ENCODE peak calls at places on chromosomes 3 and 15, in six cellular contexts. R is Calu3, C is brain microvascular endothelial cell, F is IMR-90, L is endothelial cell, W is choroid plexus epithelial cell. O is an unnamed sample.
A peak's percentile ranks its signal among the peaks of the same experiment; 100 is the strongest.

GRCh38 chr3:21654241-21654640 is 96.8 kb downstream of the ZNF385D start:
- DNase-seq in C (no peak), F (no peak), L (no peak), R (no peak), W (peak; percentile 16), O (no peak)

GRCh38 chr3:168952551-168952950 is 711.0 kb downstream of the MECOM start:
- DNase-seq in W (peak; percentile 66), F (peak; percentile 47), C (no peak), R (no peak), L (no peak), O (no peak)

GRCh38 chr3:125624341-125624740 is 29.0 kb upstream of the OSBPL11 start:
- DNase-seq in R (no peak), L (no peak), F (peak; percentile 49), C (no peak), W (peak; percentile 58), O (no peak)

GRCh38 chr3:175651716-175652115 is 792.6 kb downstream of the NAALADL2 start:
- DNase-seq in C (no peak), W (peak; percentile 19), R (no peak), F (peak; percentile 19), L (no peak), O (no peak)

GRCh38 chr15:39919740-39920509 is at the start of gene GPR176:
- DNase-seq in W (peak; percentile 71), C (peak; percentile 43), F (peak; percentile 84), L (peak; percentile 45), R (peak; percentile 40), O (peak; percentile 64)

GRCh38 chr15:28960979-28961378 is 75.2 kb downstream of the APBA2 start:
- DNase-seq in W (peak; percentile 90), C (peak; percentile 86), L (no peak), R (no peak), F (peak; percentile 95), O (no peak)

GRCh38 chr15:28002867-28003266 is 96.2 kb downstream of the OCA2 start:
- DNase-seq in C (no peak), R (no peak), F (no peak), W (no peak), L (no peak), O (no peak)

GRCh38 chr15:32952901-32953889 is 235.4 kb downstream of the GREM1 start:
- DNase-seq in W (peak; percentile 55), R (no peak), F (peak; percentile 59), C (no peak), L (no peak), O (no peak)

GRCh38 chr3:16723994-16724393 is 118.8 kb upstream of the DAZL start:
- DNase-seq in C (peak; percentile 62), F (peak; percentile 11), R (no peak), L (peak; percentile 4), W (peak; percentile 70), O (no peak)

GRCh38 chr3:130699765-130700164 is 46.9 kb downstream of the PIK3R4 start:
- DNase-seq in L (no peak), F (peak; percentile 9), W (peak; percentile 49), C (peak; percentile 14), R (peak; percentile 44), O (no peak)

GRCh38 chr3:150868282-150868681 is 37.0 kb downstream of the MINDY4B start:
- DNase-seq in C (no peak), L (no peak), R (no peak), W (peak; percentile 22), F (no peak), O (no peak)

GRCh38 chr3:127808197-127808596 is 14.1 kb downstream of the MGLL start:
- DNase-seq in C (no peak), R (no peak), L (no peak), F (no peak), W (no peak), O (no peak)

GRCh38 chr3:156207802-156208685 is 87.7 kb downstream of the KCNAB1 start:
- DNase-seq in C (no peak), F (peak; percentile 88), L (no peak), W (peak; percentile 6), R (no peak), O (no peak)

GRCh38 chr3:149152420-149152819 is 23.0 kb downstream of the HPS3 start:
- DNase-seq in F (peak; percentile 69), W (peak; percentile 92), C (peak; percentile 59), R (no peak), L (no peak), O (no peak)

GRCh38 chr15:98906712-98907083 is 100.9 kb downstream of the PGPEP1L start:
- DNase-seq in W (peak; percentile 68), C (peak; percentile 53), R (no peak), L (no peak), F (peak; percentile 58), O (no peak)

GRCh38 chr15:91867581-91868026 is 14.1 kb downstream of the SLCO3A1 start:
- DNase-seq in L (no peak), W (peak; percentile 31), R (peak; percentile 94), F (peak; percentile 87), C (peak; percentile 59), O (no peak)

GRCh38 chr3:121998588-121999473 is 23.2 kb downstream of the ILDR1 start:
- DNase-seq in W (peak; percentile 23), C (no peak), L (no peak), F (no peak), R (no peak), O (no peak)

GRCh38 chr15:89340586-89340985 is 6.0 kb upstream of the POLG start:
- DNase-seq in F (no peak), W (no peak), R (no peak), C (no peak), L (no peak), O (no peak)

GRCh38 chr15:99439524-99439835 is 126.3 kb upstream of the MEF2A start:
- DNase-seq in C (no peak), L (no peak), R (no peak), W (no peak), F (no peak), O (no peak)

GRCh38 chr3:74027121-74027520 is 402.4 kb upstream of the PDZRN3 start:
- DNase-seq in L (no peak), F (no peak), W (no peak), R (no peak), C (no peak), O (no peak)

GRCh38 chr3:186646841-186647240 is 6.6 kb downstream of the FETUB start:
- DNase-seq in W (no peak), R (no peak), L (no peak), C (no peak), F (no peak), O (no peak)

GRCh38 chr3:50268703-50269451 is at the start of gene SEMA3B:
- DNase-seq in W (no peak), L (no peak), F (no peak), C (no peak), R (peak; percentile 89), O (no peak)

GRCh38 chr15:83654379-83655236 is 685 bp downstream of the ADAMTSL3 start:
- DNase-seq in F (no peak), R (no peak), W (no peak), L (peak; percentile 22), C (no peak), O (peak; percentile 31)

GRCh38 chr3:175338775-175339535 is 479.8 kb downstream of the NAALADL2 start:
- DNase-seq in F (peak; percentile 73), C (peak; percentile 63), W (peak; percentile 82), L (no peak), R (peak; percentile 72), O (no peak)

GRCh38 chr15:75688278-75688557 is 24.4 kb downstream of the CSPG4 start:
- DNase-seq in F (no peak), R (no peak), W (no peak), C (no peak), L (no peak), O (no peak)

GRCh38 chr15:68620721-68621528 is 42.1 kb downstream of the CORO2B start:
- DNase-seq in R (no peak), C (peak; percentile 96), W (peak; percentile 99), F (peak; percentile 98), L (no peak), O (peak; percentile 72)

GRCh38 chr3:23676093-23676492 is 129.7 kb upstream of the UBE2E1 start:
- DNase-seq in C (no peak), W (peak; percentile 14), L (no peak), R (no peak), F (peak; percentile 74), O (no peak)

GRCh38 chr3:150457996-150458395 is 49.9 kb downstream of the TSC22D2 start:
- DNase-seq in W (no peak), L (no peak), C (no peak), F (no peak), R (no peak), O (no peak)

GRCh38 chr3:171972965-171973364 is 66.4 kb upstream of the FNDC3B start:
- DNase-seq in F (no peak), R (no peak), C (no peak), L (no peak), W (peak; percentile 45), O (no peak)

GRCh38 chr3:48899298-48899697 is 616 bp upstream of the SLC25A20 start:
- DNase-seq in F (no peak), L (no peak), R (no peak), W (no peak), C (no peak), O (no peak)

GRCh38 chr15:70182858-70183695 is 85.4 kb upstream of the TLE3 start:
- DNase-seq in C (no peak), F (no peak), R (no peak), L (no peak), W (peak; percentile 52), O (no peak)
- TF ChIP-seq CTCF in C (no peak), F (no peak), R (no peak), L (no peak), W (peak; percentile 10), O (no peak)

GRCh38 chr15:90648137-90649070 is 68.7 kb upstream of the BLM start:
- DNase-seq in F (peak; percentile 69), W (peak; percentile 80), R (peak; percentile 61), L (peak; percentile 54), C (peak; percentile 56), O (peak; percentile 49)
- TF ChIP-seq CTCF in F (peak; percentile 92), W (peak; percentile 91), R (peak; percentile 90), L (peak; percentile 91), C (peak; percentile 87), O (peak; percentile 93)

DNA sequence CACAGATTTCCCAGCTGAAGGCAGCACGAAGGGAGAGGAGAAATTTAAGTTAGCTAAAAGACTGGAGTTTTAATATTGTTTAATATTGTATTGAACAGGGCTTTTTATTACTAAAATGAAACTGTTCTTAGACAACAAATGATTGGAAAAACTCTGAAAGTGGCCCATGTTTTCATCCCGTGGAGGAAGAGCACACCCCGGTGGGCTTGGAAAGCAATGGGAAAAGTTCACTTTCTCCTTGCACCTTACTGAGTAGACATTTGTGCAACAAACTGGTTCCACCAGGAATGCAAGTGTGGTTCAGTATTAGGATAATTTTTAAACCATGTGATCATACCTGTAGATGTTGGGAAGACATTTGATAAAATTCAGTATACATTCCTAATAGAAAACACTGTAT is 8.2 kb upstream of the ESYT3 start:
- DNase-seq in C (no peak), L (no peak), W (peak; percentile 65), R (no peak), F (peak; percentile 38), O (no peak)
- TF ChIP-seq CTCF in C (peak; percentile 72), L (no peak), W (peak; percentile 82), R (no peak), F (peak; percentile 71), O (no peak)

DNA sequence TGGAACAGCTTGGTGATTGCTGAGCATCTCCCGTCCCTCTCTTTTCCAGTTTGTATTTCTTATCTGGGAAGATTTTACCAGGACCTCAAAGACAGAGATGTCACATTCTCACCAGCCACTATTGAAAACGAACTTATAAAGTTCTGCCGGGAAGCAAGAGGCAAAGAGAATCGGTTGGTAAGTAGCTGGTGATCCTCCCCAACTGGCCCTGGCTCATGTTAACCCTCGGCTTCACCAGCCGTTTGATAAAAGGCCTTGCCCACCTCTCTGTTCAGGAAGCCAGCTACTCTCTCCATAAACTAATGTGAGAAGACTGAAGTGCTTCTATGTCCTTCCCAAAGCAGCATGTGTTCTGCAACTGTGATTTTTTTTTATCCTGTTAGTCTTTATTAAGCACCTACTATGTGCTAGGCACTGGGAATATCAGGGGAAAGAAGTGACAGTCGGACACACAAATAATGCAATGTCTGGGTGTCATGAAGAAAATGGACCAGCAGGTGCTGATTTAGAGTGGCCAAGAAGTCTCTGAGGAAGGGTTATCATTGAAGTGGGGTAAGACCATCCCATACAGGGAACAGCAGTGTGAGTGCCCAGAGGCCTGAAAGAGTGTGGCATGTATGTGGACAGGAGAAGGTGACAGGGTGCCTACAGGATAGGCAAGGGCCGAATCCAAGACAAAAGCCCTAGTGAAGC is 1.2 kb downstream of the MANF start:
- DNase-seq in F (no peak), W (no peak), R (no peak), C (no peak), L (no peak), O (no peak)
- TF ChIP-seq CTCF in F (no peak), W (no peak), R (no peak), C (peak; percentile 24), L (no peak), O (peak; percentile 18)